ENCODE peak calls at places on chromosomes 1 and 21, in eight cellular contexts. F is HL-60, A is HT1080, D is GM06990, N is neural crest cell, R is MV-4-11, L is endothelial cell, T is left ventricle myocardium superior. Z is an unnamed sample.
A peak's percentile ranks its signal among the peaks of the same experiment; 100 is the strongest.

GRCh38 chr1:234458352-234459027 is 20.5 kb downstream of the TARBP1 start:
- DNase-seq in F (no peak), A (no peak), D (no peak), N (no peak), R (no peak), L (no peak), T (no peak), Z (no peak)

GRCh38 chr1:183694035-183694434 is 40.9 kb upstream of the APOBEC4 start:
- DNase-seq in F (no peak), A (no peak), D (no peak), N (no peak), R (no peak), L (no peak), T (no peak), Z (no peak)

GRCh38 chr1:148315081-148315811 is 163.2 kb upstream of the NBPF11 start:
- DNase-seq in F (no peak), A (peak; percentile 85), D (no peak), N (no peak), R (peak; percentile 70), L (no peak), T (no peak), Z (no peak)

GRCh38 chr1:234573711-234574299 is 36.2 kb downstream of the IRF2BP2 start:
- DNase-seq in F (peak; percentile 45), A (no peak), D (no peak), N (no peak), R (peak; percentile 27), L (no peak), T (no peak), Z (no peak)

GRCh38 chr21:45997205-45997494 is 15.6 kb downstream of the COL6A1 start:
- DNase-seq in F (no peak), A (no peak), D (no peak), N (no peak), R (no peak), L (no peak), T (no peak), Z (no peak)

GRCh38 chr1:72282271-72282656 is at the start of gene NEGR1:
- DNase-seq in F (no peak), A (peak; percentile 61), D (peak; percentile 3), N (peak; percentile 22), R (no peak), L (peak; percentile 53), T (peak; percentile 72), Z (no peak)

GRCh38 chr1:15501208-15502032 is 22.6 kb downstream of the CASP9 start:
- DNase-seq in F (no peak), A (peak; percentile 35), D (no peak), N (peak; percentile 79), R (peak; percentile 44), L (peak; percentile 80), T (peak; percentile 76), Z (peak; percentile 73)

GRCh38 chr1:33429846-33430750 is 797 bp downstream of the PHC2 start:
- DNase-seq in F (peak; percentile 50), A (no peak), D (peak; percentile 29), N (peak; percentile 25), R (no peak), L (peak; percentile 44), T (peak; percentile 67), Z (no peak)

GRCh38 chr1:38778521-38778920 is 81.1 kb downstream of the RRAGC start:
- DNase-seq in F (no peak), A (no peak), D (no peak), N (no peak), R (no peak), L (no peak), T (no peak), Z (no peak)

GRCh38 chr1:22018583-22019559 is 17.4 kb downstream of the CELA3A start:
- DNase-seq in F (peak; percentile 89), A (peak; percentile 99), D (no peak), N (no peak), R (peak; percentile 99), L (no peak), T (no peak), Z (peak; percentile 18)

Z was measured in erythroblast.